ENCODE peak calls at places on chromosomes 1 and 21, in seven cellular contexts. L is foreskin keratinocyte, Q is ascending aorta, U is kidney, G is psoas muscle, C is lung, Y is uterus. J is an unnamed sample.

GRCh38 chr1:53620620-53620957 is 118.4 kb downstream of the GLIS1 start:
- DNase-seq in Y (peak; percentile 8), L (no peak), C (no peak), G (no peak), Q (peak; percentile 51), U (no peak), J (peak; percentile 44)

GRCh38 chr1:35079003-35079930 is at the start of gene ZMYM1:
- DNase-seq in G (peak; percentile 86), C (peak; percentile 80), Q (peak; percentile 89), L (peak; percentile 75), Y (peak; percentile 77), U (peak; percentile 94), J (peak; percentile 80)

GRCh38 chr1:197614916-197615692 is 160.2 kb downstream of the DENND1B start:
- DNase-seq in U (no peak), Y (no peak), G (no peak), C (no peak), Q (no peak), L (peak; percentile 39), J (no peak)

GRCh38 chr1:59013276-59013927 is 229.6 kb upstream of the JUN start:
- DNase-seq in Y (peak; percentile 69), U (peak; percentile 82), C (no peak), L (peak; percentile 41), G (peak; percentile 49), Q (no peak), J (peak; percentile 67)

GRCh38 chr1:46204406-46204742 is 1.2 kb downstream of the LURAP1 start:
- DNase-seq in Q (no peak), C (no peak), Y (no peak), G (peak; percentile 25), L (no peak), U (no peak), J (no peak)

GRCh38 chr1:81414417-81415087 is 386.2 kb upstream of the ADGRL2 start:
- DNase-seq in Y (peak; percentile 36), L (no peak), U (peak; percentile 84), Q (peak; percentile 79), C (peak; percentile 47), G (peak; percentile 58), J (peak; percentile 87)

GRCh38 chr21:36710729-36711048 is 11.8 kb downstream of the SIM2 start:
- DNase-seq in G (no peak), L (no peak), Q (peak; percentile 35), C (no peak), U (no peak), Y (no peak), J (no peak)

GRCh38 chr1:45802343-45803298 is 791 bp upstream of the MAST2 start:
- DNase-seq in G (peak; percentile 84), L (peak; percentile 85), U (peak; percentile 93), Q (peak; percentile 95), Y (peak; percentile 92), C (peak; percentile 74), J (peak; percentile 80)

GRCh38 chr1:87240661-87241285 is 87.9 kb upstream of the LMO4 start:
- DNase-seq in G (no peak), Y (no peak), U (no peak), L (no peak), Q (no peak), C (no peak), J (no peak)

GRCh38 chr1:68231627-68232303 is 558 bp downstream of the WLS start:
- DNase-seq in Q (peak; percentile 81), Y (peak; percentile 80), L (peak; percentile 65), C (peak; percentile 50), G (peak; percentile 64), U (peak; percentile 81), J (peak; percentile 59)

GRCh38 chr1:169151338-169151837 is 44.9 kb downstream of the ATP1B1 start:
- DNase-seq in G (no peak), U (no peak), Q (no peak), C (no peak), Y (no peak), L (no peak), J (no peak)

GRCh38 chr21:46065215-46065992 is 32.5 kb upstream of the COL6A2 start:
- DNase-seq in U (peak; percentile 82), G (peak; percentile 67), L (no peak), Y (peak; percentile 79), Q (peak; percentile 90), C (peak; percentile 29), J (no peak)

GRCh38 chr1:217393901-217394300 is 237.0 kb downstream of the GPATCH2 start:
- DNase-seq in C (no peak), Q (no peak), Y (no peak), G (no peak), U (no peak), L (no peak), J (no peak)

GRCh38 chr1:31723828-31724359 is 20.1 kb upstream of the COL16A1 start:
- DNase-seq in L (peak; percentile 76), U (no peak), C (peak; percentile 62), G (peak; percentile 61), Q (no peak), Y (peak; percentile 48), J (peak; percentile 67)

GRCh38 chr1:213987422-213987875 is 324 bp upstream of the PROX1 start:
- DNase-seq in Q (no peak), U (no peak), Y (no peak), G (peak; percentile 54), C (no peak), L (peak; percentile 16), J (no peak)

GRCh38 chr1:228989992-228990827 is 254.9 kb downstream of the RHOU start:
- DNase-seq in G (peak; percentile 65), L (no peak), C (peak; percentile 65), U (peak; percentile 89), Y (peak; percentile 74), Q (peak; percentile 78), J (no peak)

GRCh38 chr1:207867136-207868081 is 43.5 kb downstream of the CD34 start:
- DNase-seq in C (peak; percentile 36), Q (peak; percentile 68), Y (no peak), L (no peak), G (peak; percentile 26), U (peak; percentile 83), J (no peak)

GRCh38 chr1:151706464-151707415 is 9.9 kb downstream of the CELF3 start:
- DNase-seq in Y (no peak), U (no peak), Q (peak; percentile 51), G (no peak), C (no peak), L (no peak), J (no peak)

GRCh38 chr1:182186757-182187146 is 125.2 kb upstream of the ZNF648 start:
- DNase-seq in Y (no peak), U (no peak), Q (no peak), G (no peak), C (no peak), L (no peak), J (no peak)

GRCh38 chr1:172603816-172604215 is 55.1 kb upstream of the FASLG start:
- DNase-seq in Y (no peak), G (no peak), U (no peak), L (no peak), C (no peak), Q (no peak), J (no peak)

GRCh38 chr1:64019818-64020217 is 183.6 kb upstream of the UBE2U start:
- DNase-seq in U (no peak), Q (peak; percentile 72), G (no peak), C (no peak), Y (peak; percentile 36), L (peak; percentile 49), J (peak; percentile 47)

GRCh38 chr21:27719226-27719625 is 752.3 kb upstream of the ADAMTS5 start:
- DNase-seq in U (no peak), Q (no peak), C (no peak), L (no peak), Y (no peak), G (no peak), J (no peak)

GRCh38 chr1:5495596-5496410 is 496.4 kb downstream of the NPHP4 start:
- DNase-seq in U (no peak), C (no peak), G (no peak), L (no peak), Q (no peak), Y (no peak), J (peak; percentile 14)

GRCh38 chr1:205321109-205321958 is at the start of gene NUAK2:
- DNase-seq in Q (peak; percentile 92), U (peak; percentile 98), L (peak; percentile 84), Y (peak; percentile 72), G (peak; percentile 92), C (peak; percentile 94), J (peak; percentile 98)

GRCh38 chr1:113452921-113453770 is 62.8 kb downstream of the MAGI3 start:
- DNase-seq in C (no peak), G (no peak), Q (no peak), L (peak; percentile 34), U (no peak), Y (no peak), J (no peak)

DNA sequence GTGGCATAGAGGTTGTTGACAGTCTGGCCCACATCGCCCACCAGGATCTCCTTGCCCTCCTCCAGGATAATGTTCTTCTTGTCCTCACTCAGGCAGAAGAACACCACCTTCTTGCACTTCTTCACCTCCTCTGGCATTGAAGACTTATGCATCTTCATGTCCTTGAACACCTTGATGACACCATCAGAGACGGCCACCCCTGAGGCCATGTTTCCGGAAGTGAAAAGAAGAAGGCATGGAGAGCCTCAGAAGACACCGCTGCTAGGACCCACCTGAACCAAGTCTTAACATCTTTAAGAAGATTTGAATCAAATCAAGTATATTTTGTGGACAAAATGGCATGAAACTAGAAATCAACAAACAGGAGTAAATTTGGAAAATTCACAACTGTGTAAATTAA is 56.2 kb downstream of the C1orf185 start:
- DNase-seq in Q (no peak), L (no peak), U (no peak), Y (no peak), C (no peak), G (no peak), J (no peak)
- H3K27ac ChIP-seq in Q (no peak overlapping the region), L (no peak overlapping the region), U (no peak overlapping the region), Y (no peak overlapping the region), C (no peak overlapping the region), G (no peak overlapping the region), J (no peak overlapping the region)

DNA sequence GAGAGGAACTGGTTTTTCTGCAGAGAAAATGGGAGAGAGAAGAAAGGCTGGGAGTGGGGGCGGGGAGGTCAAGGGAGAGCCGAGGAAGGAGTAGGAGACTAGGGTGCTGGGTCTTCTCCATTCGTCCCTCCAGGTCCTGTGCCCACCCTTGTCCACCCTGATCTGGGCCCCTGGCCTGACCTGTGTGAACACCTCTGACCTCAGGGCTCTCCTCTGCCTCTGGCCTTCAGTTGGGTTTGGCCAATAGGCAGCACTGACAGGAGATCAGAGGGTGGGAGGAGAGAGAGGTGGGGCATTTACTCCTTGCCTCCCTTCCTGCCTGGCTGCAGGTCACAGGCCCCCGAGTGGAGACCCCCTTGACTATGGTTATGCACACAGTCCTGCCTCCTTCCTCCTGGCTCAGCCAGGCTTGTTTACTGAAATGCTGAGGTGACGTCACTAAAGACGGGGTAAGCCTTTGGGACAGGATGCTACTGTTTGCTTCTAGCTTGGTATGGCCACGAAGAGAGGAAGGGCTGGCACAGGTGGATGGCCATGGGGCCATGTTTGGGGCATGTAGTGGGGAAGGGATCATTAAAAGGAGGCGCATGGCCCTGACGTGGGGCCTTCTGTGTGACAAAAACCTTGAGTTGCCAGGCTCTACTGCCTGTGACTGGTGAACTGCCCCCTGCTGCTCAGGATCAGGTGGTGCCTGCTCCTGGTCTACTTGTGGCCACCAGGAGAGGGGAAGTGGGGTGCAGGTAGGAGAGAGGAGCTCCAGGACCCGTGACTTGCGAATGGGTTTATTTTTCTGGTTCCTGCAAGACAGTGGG is 248.7 kb upstream of the CSF3R start:
- DNase-seq in Y (no peak), U (peak; percentile 51), C (no peak), L (no peak), Q (peak; percentile 19), G (no peak), J (no peak)
- TF ChIP-seq CTCF in Y (no peak), U (no peak), C (no peak), L (no peak), Q (no peak), G (no peak), J (no peak)

GRCh38 chr1:230753191-230753585 is 6.0 kb downstream of the CAPN9 start:
- DNase-seq in Q (no peak), L (no peak), U (no peak), G (no peak), Y (no peak), C (no peak), J (no peak)
- H3K27ac ChIP-seq in Q (no peak overlapping the region), L (no peak overlapping the region), U (no peak overlapping the region), G (no peak overlapping the region), Y (peak overlapping the region; percentile 33), C (peak overlapping the region; percentile 81), J (no peak overlapping the region)

GRCh38 chr1:93842750-93843500 is 36.1 kb downstream of the DNTTIP2 start:
- DNase-seq in L (no peak), U (no peak), Q (no peak), Y (no peak), G (no peak), C (no peak), J (no peak)
- TF ChIP-seq CTCF in L (no peak), U (no peak), Q (no peak), Y (no peak), G (no peak), C (no peak), J (no peak)

J was measured in Peyer's patch.